ENCODE peak calls at places on chromosomes 2 and 18, in seven cellular contexts. J is fibroblast of pulmonary artery, X is H1, W is pancreas, C is stomach, F is cardiac fibroblast, P is progenitor cell of endocrine pancreas. Y is an unnamed sample.

GRCh38 chr2:34234823-34235222 is 635.7 kb upstream of the FAM98A start:
- DNase-seq in P (no peak), W (no peak), X (no peak), C (no peak), J (no peak), F (no peak), Y (no peak)

GRCh38 chr2:219627105-219628100 is at the start of gene SLC4A3:
- DNase-seq in P (peak), F (peak), X (no peak), J (peak), W (peak), C (peak), Y (no peak)

GRCh38 chr18:31648966-31649429 is 35.4 kb downstream of the B4GALT6 start:
- DNase-seq in J (peak), P (no peak), W (no peak), X (no peak), F (peak), C (no peak), Y (peak)

GRCh38 chr2:80054339-80054675 is 250.2 kb downstream of the LRRTM1 start:
- DNase-seq in P (no peak), F (no peak), J (no peak), C (no peak), W (no peak), X (no peak), Y (no peak)

GRCh38 chr18:3211236-3211992 is 8.4 kb downstream of the MYOM1 start:
- DNase-seq in F (peak), C (no peak), W (no peak), X (no peak), J (peak), P (no peak), Y (peak)

GRCh38 chr2:124530203-124530602 is 505.1 kb downstream of the CNTNAP5 start:
- DNase-seq in J (no peak), P (no peak), W (no peak), C (no peak), F (peak), X (no peak), Y (no peak)

GRCh38 chr2:205776139-205776538 is 93.8 kb downstream of the NRP2 start:
- DNase-seq in W (peak), X (peak), C (peak), J (peak), P (peak), F (peak), Y (peak)

GRCh38 chr18:78090584-78090983 is 840.9 kb downstream of the GALR1 start:
- DNase-seq in J (no peak), P (no peak), F (no peak), C (no peak), W (no peak), X (no peak), Y (no peak)

GRCh38 chr2:24874025-24874424 is 46.0 kb downstream of the ADCY3 start:
- DNase-seq in W (no peak), F (peak), C (no peak), P (no peak), X (no peak), J (no peak), Y (no peak)

GRCh38 chr2:11422491-11422865 is 43.5 kb downstream of the E2F6 start:
- DNase-seq in F (no peak), W (no peak), J (no peak), P (no peak), C (no peak), X (no peak), Y (no peak)

GRCh38 chr2:148209598-148209997 is 188.7 kb downstream of the MBD5 start:
- DNase-seq in J (peak), W (no peak), P (no peak), C (no peak), F (peak), X (no peak), Y (no peak)

GRCh38 chr2:40511661-40512213 is 59.8 kb upstream of the SLC8A1 start:
- DNase-seq in P (no peak), X (no peak), F (peak), C (no peak), W (no peak), J (peak), Y (peak)

GRCh38 chr2:191869178-191869577 is 22.3 kb upstream of the CAVIN2 start:
- DNase-seq in W (no peak), J (peak), C (no peak), P (no peak), X (peak), F (peak), Y (peak)

GRCh38 chr18:5155907-5156287 is 41.2 kb downstream of the AKAIN1 start:
- DNase-seq in W (no peak), C (no peak), F (peak), P (no peak), X (no peak), J (no peak), Y (no peak)

GRCh38 chr18:31050635-31051034 is 8.1 kb upstream of the DSC3 start:
- DNase-seq in X (no peak), J (no peak), F (no peak), C (no peak), P (no peak), W (no peak), Y (no peak)

GRCh38 chr18:1539276-1539675 is 634.6 kb downstream of the ADCYAP1 start:
- DNase-seq in X (no peak), P (no peak), J (no peak), C (no peak), W (no peak), F (no peak), Y (no peak)

GRCh38 chr2:52886556-52886955 is 881.0 kb upstream of the CHAC2 start:
- DNase-seq in J (no peak), P (no peak), W (no peak), C (no peak), F (no peak), X (no peak), Y (no peak)

GRCh38 chr2:85503611-85504433 is 35.1 kb upstream of the MAT2A start:
- DNase-seq in P (no peak), F (no peak), W (no peak), J (peak), X (no peak), C (no peak), Y (peak)

GRCh38 chr2:101658387-101658786 is 39.1 kb upstream of the MAP4K4 start:
- DNase-seq in X (no peak), W (no peak), P (no peak), F (no peak), J (no peak), C (no peak), Y (no peak)

GRCh38 chr2:139353874-139354273 is 573.7 kb upstream of the NXPH2 start:
- DNase-seq in F (no peak), C (no peak), X (no peak), P (no peak), J (no peak), W (peak), Y (no peak)

GRCh38 chr2:239181601-239182471 is 219.0 kb downstream of the HDAC4 start:
- DNase-seq in P (no peak), F (no peak), C (no peak), J (no peak), W (peak), X (no peak), Y (no peak)

GRCh38 chr2:72893594-72894319 is 6.5 kb downstream of the SPR start:
- DNase-seq in J (peak), F (peak), X (no peak), C (no peak), W (peak), P (peak), Y (peak)

GRCh38 chr2:58131191-58132011 is 84.8 kb downstream of the VRK2 start:
- DNase-seq in C (no peak), J (peak), X (no peak), P (no peak), W (peak), F (peak), Y (no peak)

GRCh38 chr2:217030081-217030480 is 170.2 kb upstream of the TNP1 start:
- DNase-seq in C (no peak), W (no peak), P (no peak), X (no peak), F (no peak), J (no peak), Y (no peak)

DNA sequence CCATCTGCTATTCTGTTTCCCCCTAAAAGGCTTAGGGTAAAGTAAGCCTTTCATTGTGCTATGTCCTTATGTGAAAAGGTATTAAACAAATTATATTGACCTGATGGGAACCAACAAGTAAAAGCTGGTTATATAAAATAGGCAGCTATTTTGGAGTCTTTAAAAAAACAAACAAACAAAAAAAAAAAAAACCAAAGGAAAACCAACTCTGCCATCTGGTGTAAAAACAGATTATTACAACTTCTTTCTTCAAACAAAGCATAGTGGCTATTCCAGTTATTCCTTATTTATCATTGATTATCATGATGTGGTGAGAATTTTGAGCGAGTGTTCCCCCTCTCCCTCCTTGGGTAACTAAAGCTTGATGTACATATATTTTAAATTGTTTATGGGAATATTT is 122.3 kb upstream of the FHL2 start:
- DNase-seq in F (peak), P (no peak), W (no peak), X (no peak), J (peak), C (no peak), Y (no peak)
- TF ChIP-seq CTCF in F (no peak), P (peak), W (no peak), X (no peak), J (peak), C (peak), Y (peak)

GRCh38 chr18:12637393-12637792 is 20.5 kb downstream of the SPIRE1 start:
- DNase-seq in X (no peak), P (no peak), F (peak), C (no peak), W (no peak), J (peak), Y (no peak)

GRCh38 chr18:12638634-12639124 is 19.2 kb downstream of the SPIRE1 start:
- DNase-seq in P (no peak), C (no peak), F (no peak), J (no peak), W (no peak), X (no peak), Y (no peak)

GRCh38 chr18:12639990-12640880 is 17.7 kb downstream of the SPIRE1 start:
- DNase-seq in F (peak), W (no peak), P (no peak), C (no peak), X (no peak), J (peak), Y (peak)

GRCh38 chr18:12637901-12638633 is 19.8 kb downstream of the SPIRE1 start:
- DNase-seq in W (no peak), C (no peak), J (peak), P (no peak), F (peak), X (no peak), Y (peak)

DNA sequence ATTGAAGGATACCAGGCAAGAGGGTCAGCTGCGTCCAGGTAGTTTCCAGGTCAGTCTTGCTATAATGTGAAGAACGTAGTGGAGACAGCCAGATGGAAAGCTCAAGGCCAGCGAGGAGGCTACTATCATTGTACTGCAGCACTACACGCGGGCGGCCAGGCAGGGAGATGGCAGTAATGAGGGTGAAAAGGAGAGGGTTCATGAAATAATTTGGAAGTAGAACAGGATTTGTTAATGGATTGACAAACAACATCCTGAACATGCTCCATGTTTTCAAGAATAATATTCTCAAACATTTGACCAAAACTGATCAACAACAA is 17.1 kb downstream of the SPIRE1 start:
- DNase-seq in C (no peak), P (no peak), W (no peak), J (no peak), X (no peak), F (no peak), Y (no peak)
- TF ChIP-seq CTCF in C (no peak), P (no peak), W (no peak), J (no peak), X (no peak), F (no peak), Y (no peak)

DNA sequence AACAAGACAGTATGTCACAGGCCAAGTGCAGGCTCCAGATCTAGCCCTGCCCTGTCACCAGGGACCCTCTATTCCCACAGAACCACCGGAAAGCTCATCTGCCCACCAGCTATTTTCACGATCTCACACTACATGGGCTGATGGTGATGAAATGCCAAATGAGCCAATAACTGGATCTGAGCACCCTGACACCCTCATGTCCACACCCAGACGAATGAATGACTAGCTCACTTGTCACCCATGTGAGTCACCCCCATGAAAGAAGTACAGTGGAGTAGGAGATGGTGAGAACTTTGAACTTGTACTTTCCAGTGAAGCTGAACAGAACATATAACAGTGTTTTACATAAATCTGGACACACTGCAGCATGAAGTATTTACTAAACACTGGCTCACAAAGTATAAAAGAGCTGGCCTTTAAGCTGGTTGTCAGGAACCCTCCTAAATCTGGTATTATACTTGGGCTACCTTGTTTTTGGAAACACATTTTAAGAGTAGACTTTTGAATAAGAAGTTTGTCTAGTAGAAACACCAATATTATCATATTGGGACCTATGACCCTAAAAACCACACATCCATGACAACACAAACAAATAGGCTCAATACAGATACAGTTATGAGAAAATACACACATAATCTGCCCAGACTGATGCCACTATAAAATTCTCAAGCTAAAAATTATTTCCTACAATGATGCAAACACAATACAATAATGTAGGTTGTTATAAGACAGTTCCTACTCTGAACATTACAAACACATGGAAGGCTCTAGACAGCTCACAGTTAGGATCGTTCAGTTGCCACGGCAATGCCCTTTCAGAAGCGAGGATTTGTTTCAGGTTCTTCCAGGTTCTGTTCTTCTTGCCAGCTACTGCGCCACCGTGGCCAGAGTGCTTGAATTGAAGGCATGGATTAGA is 19.0 kb downstream of the INO80C start:
- DNase-seq in F (peak), W (no peak), X (no peak), C (peak), J (peak), P (no peak), Y (peak)
- TF ChIP-seq CTCF in F (no peak), W (no peak), X (no peak), C (no peak), J (no peak), P (no peak), Y (no peak)

DNA sequence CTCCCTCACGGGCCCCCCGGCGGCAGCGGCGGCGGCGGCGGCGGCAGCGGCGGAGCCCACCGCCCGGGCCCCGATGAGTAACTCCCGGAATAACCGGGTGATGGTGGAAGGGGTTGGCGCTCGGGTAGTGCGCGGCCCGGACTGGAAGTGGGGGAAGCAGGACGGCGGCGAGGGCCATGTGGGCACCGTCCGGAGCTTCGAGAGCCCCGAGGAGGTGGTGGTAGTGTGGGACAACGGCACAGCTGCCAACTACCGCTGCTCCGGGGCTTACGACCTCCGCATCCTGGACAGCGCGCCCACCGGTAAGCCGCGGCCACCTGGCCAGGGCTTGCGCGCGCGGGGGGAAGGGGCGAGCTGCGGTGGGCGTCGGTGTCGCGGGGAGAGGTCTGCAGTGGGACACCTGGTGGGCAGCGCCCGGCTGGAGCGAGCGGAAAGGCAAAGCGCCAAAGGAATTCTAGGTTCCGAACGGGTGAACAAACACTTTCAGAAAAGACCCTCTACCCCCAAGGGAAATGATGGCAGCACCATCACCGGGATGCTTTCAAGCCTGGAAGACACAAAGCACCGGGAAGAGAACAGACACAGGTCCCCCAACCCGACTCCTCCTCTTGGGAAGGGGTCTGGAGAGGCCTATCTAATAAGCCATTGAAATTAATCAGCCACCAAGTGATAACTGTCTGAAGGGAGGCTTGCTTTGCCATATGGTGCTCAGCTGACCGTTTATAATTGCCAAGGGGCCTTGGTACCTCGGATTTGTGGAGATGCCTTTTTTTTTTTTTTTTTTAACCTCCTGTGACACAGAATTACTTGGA is 1.1 kb downstream of the MIB1 start:
- DNase-seq in W (peak), J (peak), X (no peak), F (peak), C (peak), P (peak), Y (no peak)
- TF ChIP-seq CTCF in W (no peak), J (no peak), X (no peak), F (no peak), C (no peak), P (peak), Y (no peak)